ENCODE peak calls at places on chromosomes 11 and 22, in five cellular contexts. V, Y, L, G and U are unnamed samples.

GRCh38 chr11:108319541-108320145 is 96.8 kb downstream of the ATM start:
- DNase-seq in V (no peak), L (no peak), Y (no peak), G (no peak), U (no peak)

GRCh38 chr11:134521001-134521400 is 109.0 kb upstream of the B3GAT1 start:
- DNase-seq in Y (peak; percentile 17), G (no peak), L (no peak), V (no peak), U (no peak)

GRCh38 chr11:128238521-128239222 is 348.7 kb downstream of the ETS1 start:
- DNase-seq in Y (no peak), G (no peak), V (no peak), L (no peak), U (no peak)

GRCh38 chr22:32744560-32744959 is 56.9 kb upstream of the TIMP3 start:
- DNase-seq in G (no peak), Y (no peak), L (no peak), V (no peak), U (no peak)

GRCh38 chr11:47991266-47991830 is 11.0 kb downstream of the PTPRJ start:
- DNase-seq in G (no peak), Y (peak; percentile 69), V (no peak), L (peak; percentile 66), U (no peak)

GRCh38 chr11:100472727-100473389 is 214.2 kb upstream of the ARHGAP42 start:
- DNase-seq in G (no peak), Y (no peak), V (no peak), L (no peak), U (no peak)

GRCh38 chr11:34468209-34468841 is 29.6 kb downstream of the CAT start:
- DNase-seq in L (peak; percentile 37), Y (no peak), G (no peak), V (peak; percentile 32), U (no peak)

GRCh38 chr11:62472063-62472884 is 53.4 kb downstream of the SCGB1A1 start:
- DNase-seq in V (peak; percentile 33), L (no peak), Y (no peak), G (peak; percentile 54), U (no peak)

GRCh38 chr11:8067567-8067928 is 13.5 kb upstream of the TUB start:
- DNase-seq in Y (no peak), V (no peak), G (no peak), L (no peak), U (no peak)

GRCh38 chr11:120432056-120433018 is 79.2 kb upstream of the GRIK4 start:
- DNase-seq in Y (no peak), G (peak; percentile 38), V (peak; percentile 72), L (no peak), U (no peak)

GRCh38 chr11:100546714-100547113 is 140.4 kb upstream of the ARHGAP42 start:
- DNase-seq in L (no peak), G (no peak), V (no peak), Y (no peak), U (no peak)

GRCh38 chr11:15430381-15430780 is 315.7 kb downstream of the INSC start:
- DNase-seq in G (no peak), L (no peak), V (no peak), Y (no peak), U (no peak)

GRCh38 chr11:6320411-6321207 is at the start of gene CAVIN3:
- DNase-seq in G (peak; percentile 23), L (no peak), V (peak; percentile 88), Y (peak; percentile 92), U (peak; percentile 97)

GRCh38 chr11:12163181-12163841 is 52.9 kb downstream of the MICAL2 start:
- DNase-seq in Y (no peak), L (no peak), V (no peak), G (no peak), U (no peak)

GRCh38 chr11:35765211-35765610 is 102.6 kb downstream of the TRIM44 start:
- DNase-seq in L (no peak), V (no peak), Y (no peak), G (no peak), U (no peak)

GRCh38 chr11:35943761-35944502 is at the start of gene LDLRAD3:
- DNase-seq in G (peak; percentile 70), Y (peak; percentile 91), V (peak; percentile 85), L (peak; percentile 78), U (peak; percentile 96)

GRCh38 chr22:24938741-24939341 is 7.7 kb downstream of the LHFPL7 start:
- DNase-seq in V (peak; percentile 30), G (peak; percentile 40), Y (no peak), L (peak; percentile 40), U (no peak)

GRCh38 chr11:16393335-16393734 is 37.0 kb upstream of the SOX6 start:
- DNase-seq in V (no peak), L (no peak), G (no peak), Y (no peak), U (no peak)

GRCh38 chr22:18088825-18089568 is 11.2 kb downstream of the PEX26 start:
- DNase-seq in G (no peak), Y (peak; percentile 66), L (no peak), V (peak; percentile 86), U (no peak)

GRCh38 chr22:50545522-50546325 is at the start of gene KLHDC7B:
- DNase-seq in G (no peak), V (no peak), L (no peak), Y (peak; percentile 46), U (no peak)
- TF ChIP-seq CTCF in G (no peak), V (no peak), L (no peak), Y (no peak), U (no peak)

DNA sequence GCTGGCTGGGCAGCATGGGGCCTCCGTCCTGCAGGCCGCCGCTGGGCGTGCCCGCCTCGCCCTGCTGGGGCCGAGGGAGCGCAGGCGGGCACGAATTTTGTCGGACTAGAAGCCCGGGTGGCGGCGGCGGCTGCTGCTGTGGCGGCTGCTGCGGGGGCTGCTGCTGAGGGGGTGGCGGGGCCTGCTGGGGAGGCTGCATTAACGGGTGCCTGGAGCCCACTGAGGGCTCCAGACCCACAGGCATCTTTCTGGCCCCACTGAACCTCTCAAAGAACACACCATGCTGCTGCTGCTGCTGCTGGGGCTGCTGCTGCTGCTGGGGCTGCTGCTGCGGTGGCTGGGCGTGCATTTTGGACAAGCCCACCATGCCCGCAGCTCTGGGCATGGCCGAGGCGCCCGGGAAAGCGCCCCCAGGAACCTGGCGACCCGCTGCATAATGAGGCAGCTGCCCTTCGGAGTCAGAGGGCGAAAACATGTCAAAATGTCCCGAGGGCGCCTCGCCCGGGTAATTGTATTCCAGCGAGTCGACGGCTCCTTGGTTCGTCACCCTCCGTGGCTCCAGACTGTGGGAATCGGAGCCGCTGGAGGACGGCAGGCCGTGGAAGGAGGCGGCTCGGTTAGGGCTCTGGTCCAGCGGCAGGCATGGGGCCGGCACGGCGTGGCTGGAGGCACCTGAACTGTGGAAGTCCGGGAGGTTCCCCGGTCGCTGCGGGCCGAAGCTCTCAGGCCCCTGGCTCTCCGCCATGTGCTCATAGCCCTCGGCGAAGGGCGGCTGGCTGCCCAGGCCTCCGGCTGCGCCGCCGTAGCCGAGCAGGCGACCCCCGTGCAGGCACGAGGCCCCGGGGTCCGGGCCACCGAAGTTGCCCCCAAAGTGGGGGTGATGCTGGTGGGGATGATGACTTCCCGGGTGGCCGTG is 2.0 kb downstream of the MN1 start:
- DNase-seq in V (no peak), L (no peak), G (no peak), Y (peak; percentile 79), U (no peak)
- H3K4me3 ChIP-seq in V (no peak overlapping the region), L (no peak overlapping the region), G (peak overlapping the region; percentile 74), Y (peak overlapping the region; percentile 95), U (no peak overlapping the region)

GRCh38 chr22:39527481-39527961 is 5.0 kb downstream of the RPS19BP1 start:
- DNase-seq in V (peak; percentile 48), L (peak; percentile 92), Y (peak; percentile 19), G (no peak), U (no peak)

GRCh38 chr22:39528080-39528661 is 4.4 kb downstream of the RPS19BP1 start:
- DNase-seq in L (no peak), G (no peak), Y (peak; percentile 55), V (no peak), U (no peak)

GRCh38 chr22:39530136-39530535 is 2.4 kb downstream of the RPS19BP1 start:
- DNase-seq in Y (no peak), V (no peak), G (no peak), L (no peak), U (no peak)

GRCh38 chr22:39529487-39529851 is 3.1 kb downstream of the RPS19BP1 start:
- DNase-seq in V (no peak), Y (no peak), L (no peak), G (no peak), U (no peak)

GRCh38 chr22:39528681-39529486 is 3.7 kb downstream of the RPS19BP1 start:
- DNase-seq in V (peak; percentile 91), Y (peak; percentile 95), G (peak; percentile 53), L (peak; percentile 89), U (peak; percentile 98)
- TF ChIP-seq CTCF in V (peak; percentile 98), Y (peak; percentile 97), G (peak; percentile 75), L (peak; percentile 98), U (no peak)

GRCh38 chr22:29626497-29627195 is 23.2 kb downstream of the NF2 start:
- DNase-seq in L (no peak), V (no peak), Y (no peak), G (no peak), U (no peak)
- H3K4me3 ChIP-seq in L (no peak overlapping the region), V (no peak overlapping the region), Y (no peak overlapping the region), G (no peak overlapping the region), U (no peak overlapping the region)

GRCh38 chr22:20972014-20972797 is 5.2 kb downstream of the AIFM3 start:
- DNase-seq in L (no peak), Y (no peak), G (no peak), V (no peak), U (no peak)
- TF ChIP-seq CTCF in L (no peak), Y (no peak), G (no peak), V (no peak), U (no peak)

DNA sequence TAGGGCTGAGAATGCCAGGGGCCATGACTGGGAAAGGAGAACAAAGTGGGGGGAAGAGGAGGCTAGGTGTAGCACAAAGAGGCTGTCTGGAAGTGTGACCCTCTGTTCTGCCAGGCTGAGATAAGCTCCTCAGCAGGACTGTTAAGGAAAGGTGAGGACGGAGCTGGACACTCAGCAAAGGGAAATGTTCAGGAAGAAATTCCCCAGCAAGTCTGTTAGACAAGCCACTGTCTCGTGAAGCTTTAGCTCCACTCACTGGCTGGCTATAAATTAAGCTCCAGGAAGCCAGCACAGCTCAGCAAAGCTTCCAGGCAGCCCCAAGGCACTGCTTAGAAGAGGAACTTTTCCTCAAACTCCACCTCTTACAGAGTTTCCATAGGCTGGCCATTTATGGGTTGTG is 181.2 kb upstream of the API5 start:
- DNase-seq in G (no peak), L (peak; percentile 47), V (peak; percentile 38), Y (no peak), U (no peak)
- H3K4me3 ChIP-seq in G (no peak overlapping the region), L (no peak overlapping the region), V (no peak overlapping the region), Y (no peak overlapping the region), U (no peak overlapping the region)

DNA sequence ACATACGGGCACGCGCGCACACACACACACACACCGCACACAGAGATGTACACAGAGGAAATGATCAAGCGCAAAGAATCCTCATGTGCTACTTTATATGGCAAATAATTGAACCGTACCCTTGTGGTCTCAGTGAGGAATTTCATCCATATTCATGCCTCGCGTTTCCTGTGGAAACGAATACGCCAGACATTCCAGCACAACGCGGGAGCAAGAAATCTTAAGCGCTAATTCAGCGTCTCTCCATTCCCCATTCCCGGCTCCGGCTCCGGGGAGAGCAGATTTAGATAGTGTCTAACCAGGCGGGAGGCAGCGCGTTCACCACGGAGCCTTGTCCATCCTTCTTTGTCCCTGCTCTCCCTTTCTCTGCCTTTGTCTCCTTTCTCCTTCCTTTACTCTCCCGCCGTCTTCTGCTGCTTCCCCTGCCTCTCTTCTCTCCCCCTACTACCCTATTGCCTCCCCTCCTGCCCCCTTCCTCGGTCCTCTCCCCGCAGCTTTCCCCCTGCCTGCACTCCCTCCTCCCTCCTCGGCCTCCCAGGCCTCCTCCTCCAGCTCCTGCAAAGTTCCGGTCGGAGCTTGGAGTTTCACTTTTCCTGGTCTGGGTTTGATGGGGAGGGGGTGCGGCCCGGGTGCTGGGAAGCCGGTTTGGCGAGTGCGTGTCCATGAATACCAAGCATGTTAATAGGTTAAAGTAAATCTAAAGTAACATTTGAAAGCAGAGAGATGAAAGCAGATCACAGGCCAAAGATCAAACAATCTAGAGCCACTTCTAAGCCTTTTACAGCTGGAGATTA is 579.3 kb downstream of the BUD13 start:
- DNase-seq in V (peak; percentile 29), L (peak; percentile 46), G (peak; percentile 15), Y (no peak), U (no peak)
- TF ChIP-seq CTCF in V (peak; percentile 23), L (peak; percentile 14), G (no peak), Y (no peak), U (no peak)